ENCODE peak calls at places on chromosomes 5 and 9, in seven cellular contexts. A is upper lobe of left lung, C is HCT116, B is right lobe of liver, Z is uterus, J is Peyer's patch, T is stomach. E is an unnamed sample.
A peak's percentile ranks its signal among the peaks of the same experiment; 100 is the strongest.

GRCh38 chr5:32831630-32832029 is 120.5 kb downstream of the NPR3 start:
- DNase-seq in A (no peak), C (no peak), B (no peak), Z (no peak), J (no peak), T (no peak), E (no peak)

GRCh38 chr9:123217148-123217585 is 51.2 kb downstream of the STRBP start:
- DNase-seq in A (no peak), C (no peak), B (no peak), Z (no peak), J (no peak), T (no peak), E (no peak)

GRCh38 chr5:174526177-174526576 is 198.2 kb upstream of the MSX2 start:
- DNase-seq in A (no peak), C (no peak), B (no peak), Z (no peak), J (no peak), T (no peak), E (no peak)

GRCh38 chr9:468766-469496 is 254.3 kb downstream of the DOCK8 start:
- DNase-seq in A (no peak), C (no peak), B (no peak), Z (no peak), J (no peak), T (no peak), E (no peak)

GRCh38 chr5:133319905-133320520 is 268.2 kb downstream of the HSPA4 start:
- DNase-seq in A (no peak), C (peak; percentile 15), B (no peak), Z (no peak), J (no peak), T (no peak), E (no peak)

GRCh38 chr9:112094240-112094639 is 80.9 kb downstream of the SUSD1 start:
- DNase-seq in A (no peak), C (no peak), B (no peak), Z (no peak), J (no peak), T (no peak), E (no peak)

GRCh38 chr5:151174612-151175101 is 17.1 kb upstream of the ANXA6 start:
- DNase-seq in A (no peak), C (no peak), B (no peak), Z (peak; percentile 14), J (no peak), T (no peak), E (no peak)

GRCh38 chr9:78235296-78235770 is 542 bp upstream of the CEP78 start:
- DNase-seq in A (no peak), C (no peak), B (no peak), Z (no peak), J (no peak), T (no peak), E (no peak)

GRCh38 chr5:57776035-57776434 is 293.4 kb upstream of the ACTBL2 start:
- DNase-seq in A (no peak), C (no peak), B (no peak), Z (no peak), J (no peak), T (no peak), E (no peak)

GRCh38 chr9:122827759-122828090 is 663 bp downstream of the PDCL start:
- DNase-seq in A (no peak), C (no peak), B (no peak), Z (no peak), J (no peak), T (no peak), E (no peak)

GRCh38 chr9:112348257-112348992 is 15.0 kb upstream of the PTBP3 start:
- DNase-seq in A (peak; percentile 81), C (no peak), B (peak; percentile 95), Z (peak; percentile 76), J (peak; percentile 71), T (peak; percentile 83), E (peak; percentile 79)

GRCh38 chr9:13529321-13530104 is 250.0 kb upstream of the MPDZ start:
- DNase-seq in A (no peak), C (no peak), B (no peak), Z (no peak), J (no peak), T (no peak), E (no peak)

GRCh38 chr5:150209020-150209635 is 19.3 kb downstream of the SLC6A7 start:
- DNase-seq in A (peak; percentile 84), C (no peak), B (no peak), Z (no peak), J (peak; percentile 17), T (no peak), E (peak; percentile 79)

GRCh38 chr5:109242518-109242917 is 167.3 kb downstream of the PJA2 start:
- DNase-seq in A (no peak), C (no peak), B (no peak), Z (no peak), J (no peak), T (no peak), E (no peak)

GRCh38 chr5:59357421-59357977 is 536.0 kb downstream of the PDE4D start:
- DNase-seq in A (peak; percentile 71), C (no peak), B (no peak), Z (no peak), J (peak; percentile 16), T (peak; percentile 28), E (no peak)

GRCh38 chr5:105659396-105659795 is 2011.3 kb downstream of the EFNA5 start:
- DNase-seq in A (no peak), C (no peak), B (no peak), Z (no peak), J (no peak), T (no peak), E (no peak)

GRCh38 chr9:131503626-131504465 is 1.1 kb downstream of the POMT1 start:
- DNase-seq in A (no peak), C (no peak), B (no peak), Z (no peak), J (no peak), T (no peak), E (no peak)

GRCh38 chr5:179805529-179806249 is 977 bp downstream of the MGAT4B start:
- DNase-seq in A (no peak), C (no peak), B (no peak), Z (peak; percentile 29), J (no peak), T (no peak), E (no peak)

GRCh38 chr9:4148215-4148561 is 151.7 kb downstream of the GLIS3 start:
- DNase-seq in A (no peak), C (no peak), B (no peak), Z (no peak), J (no peak), T (no peak), E (no peak)

GRCh38 chr9:33165263-33166151 is 1.6 kb downstream of the B4GALT1 start:
- DNase-seq in A (peak; percentile 85), C (no peak), B (peak; percentile 72), Z (peak; percentile 80), J (peak; percentile 59), T (peak; percentile 61), E (peak; percentile 58)

GRCh38 chr5:180027449-180028089 is 44.0 kb downstream of the RNF130 start:
- DNase-seq in A (no peak), C (no peak), B (no peak), Z (no peak), J (no peak), T (no peak), E (no peak)

GRCh38 chr5:66864240-66864884 is 268.2 kb downstream of the MAST4 start:
- DNase-seq in A (no peak), C (no peak), B (no peak), Z (no peak), J (no peak), T (no peak), E (no peak)

GRCh38 chr5:149913449-149914419 is 30.9 kb downstream of the PDE6A start:
- DNase-seq in A (no peak), C (no peak), B (no peak), Z (no peak), J (no peak), T (no peak), E (no peak)

GRCh38 chr5:71865202-71865601 is 146.1 kb downstream of the CARTPT start:
- DNase-seq in A (no peak), C (no peak), B (no peak), Z (no peak), J (no peak), T (no peak), E (no peak)

DNA sequence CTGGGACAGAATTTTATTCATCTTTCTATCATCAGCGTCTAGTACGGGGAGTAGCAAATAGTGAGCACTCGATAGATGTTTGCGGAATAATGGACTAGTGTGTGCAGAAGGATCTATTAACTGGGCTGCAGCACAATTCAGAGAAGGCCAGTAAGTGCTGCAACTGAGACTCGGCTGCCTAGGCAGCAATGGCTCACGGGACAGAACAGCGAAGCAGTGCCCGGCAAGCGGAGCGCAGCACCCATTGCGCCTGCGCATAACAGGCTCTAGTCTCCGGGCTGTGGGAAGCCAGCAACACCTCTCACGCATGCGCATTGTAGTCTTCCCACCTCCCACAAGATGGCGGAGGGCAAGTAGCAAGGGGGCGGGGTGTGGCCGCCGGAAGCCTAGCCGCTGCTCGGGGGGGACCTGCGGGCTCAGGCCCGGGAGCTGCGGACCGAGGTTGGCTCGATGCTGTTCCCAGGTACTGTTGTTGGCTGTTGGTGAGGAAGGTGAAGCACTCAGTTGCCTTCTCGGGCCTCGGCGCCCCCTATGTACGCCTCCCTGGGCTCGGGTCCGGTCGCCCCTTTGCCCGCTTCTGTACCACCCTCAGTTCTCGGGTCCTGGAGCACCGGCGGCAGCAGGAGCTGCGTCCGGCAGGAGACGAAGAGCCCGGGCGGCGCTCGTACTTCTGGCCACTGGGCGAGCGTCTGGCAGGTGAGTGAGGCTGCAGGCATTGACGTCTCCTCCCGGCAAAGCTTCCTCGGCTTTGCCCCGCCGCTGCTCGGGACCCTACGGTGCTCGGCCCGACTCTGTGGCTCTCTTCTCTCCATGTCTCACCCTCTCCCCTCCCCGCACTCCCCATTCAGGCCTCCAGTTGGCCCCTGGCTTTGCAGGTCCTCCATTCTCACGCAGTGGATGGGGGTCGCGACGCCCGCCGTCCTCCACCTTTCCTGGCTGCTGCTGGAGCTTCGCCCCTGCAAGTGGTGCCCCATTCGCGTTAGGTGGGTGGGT is 30.2 kb upstream of the APC start:
- DNase-seq in A (peak; percentile 99), C (peak; percentile 96), B (peak; percentile 98), Z (peak; percentile 98), J (peak; percentile 93), T (peak; percentile 97), E (peak; percentile 95)
- TF ChIP-seq POLR2A in A (peak; percentile 70), C (peak; percentile 92), B (peak; percentile 83), Z (peak; percentile 70), J (peak; percentile 70), T (no peak), E (no peak)

GRCh38 chr5:141306630-141307029 is 2.8 kb upstream of the SLC25A2 start:
- DNase-seq in A (no peak), C (no peak), B (no peak), Z (no peak), J (no peak), T (no peak), E (no peak)

GRCh38 chr5:141298376-141298775 is 5.5 kb downstream of the SLC25A2 start:
- DNase-seq in A (no peak), C (no peak), B (no peak), Z (no peak), J (no peak), T (no peak), E (no peak)

GRCh38 chr5:141303756-141304155 is at the start of gene SLC25A2:
- DNase-seq in A (no peak), C (no peak), B (no peak), Z (no peak), J (no peak), T (no peak), E (no peak)
- H3K9me3 ChIP-seq in A (peaks cover 78% of the 10 kb centered on the region), C (no peaks in the 10 kb centered on the region), B (peaks cover 10% of the 10 kb centered on the region), Z (peaks cover 79% of the 10 kb centered on the region), J (peaks cover 85% of the 10 kb centered on the region), T (peaks cover 49% of the 10 kb centered on the region), E (peaks cover 96% of the 10 kb centered on the region)

GRCh38 chr5:157743163-157744054 is at the start of gene LSM11:
- DNase-seq in A (peak; percentile 96), C (peak; percentile 66), B (peak; percentile 93), Z (peak; percentile 84), J (peak; percentile 90), T (peak; percentile 95), E (peak; percentile 81)
- TF ChIP-seq POLR2A in A (no peak), C (no peak), B (no peak), Z (peak; percentile 65), J (peak; percentile 36), T (no peak), E (no peak)

GRCh38 chr5:141320225-141321169 is at the start of gene TAF7:
- DNase-seq in A (peak; percentile 88), C (peak; percentile 89), B (peak; percentile 92), Z (peak; percentile 86), J (peak; percentile 86), T (peak; percentile 88), E (peak; percentile 90)
- H3K9me3 ChIP-seq in A (peaks cover 53% of the 10 kb centered on the region), C (peaks cover 26% of the 10 kb centered on the region), B (peaks cover 35% of the 10 kb centered on the region), Z (peaks cover 54% of the 10 kb centered on the region), J (peaks cover 50% of the 10 kb centered on the region), T (peaks cover 53% of the 10 kb centered on the region), E (peaks cover 81% of the 10 kb centered on the region)